ENCODE peak calls at places on chromosomes 13 and 19, in six cellular contexts. One of them, this sample, is unnamed.

GRCh38 chr19:32097620-32098019 is 247.8 kb upstream of the ZNF507 start:
- DNase-seq in GM12892: no peak
- DNase-seq in K562: no peak
- DNase-seq in GM12878: no peak
- DNase-seq in H1: no peak
- DNase-seq in HepG2: no peak
- DNase-seq in this sample: no peak

GRCh38 chr19:2477141-2477710 is 1.3 kb downstream of the GADD45B start:
- DNase-seq in GM12892: no peak
- DNase-seq in K562: no peak
- DNase-seq in GM12878: no peak
- DNase-seq in H1: peak
- DNase-seq in HepG2: no peak
- DNase-seq in this sample: no peak

GRCh38 chr13:99605417-99606321 is 104.4 kb downstream of the TM9SF2 start:
- DNase-seq in GM12892: peak
- DNase-seq in K562: peak
- DNase-seq in GM12878: no peak
- DNase-seq in H1: peak
- DNase-seq in HepG2: peak
- DNase-seq in this sample: peak

GRCh38 chr19:48955308-48955958 is 758 bp downstream of the BAX start:
- DNase-seq in GM12892: no peak
- DNase-seq in K562: no peak
- DNase-seq in GM12878: no peak
- DNase-seq in H1: no peak
- DNase-seq in HepG2: no peak
- DNase-seq in this sample: no peak

GRCh38 chr13:110392510-110393233 is 85.6 kb downstream of the COL4A2 start:
- DNase-seq in GM12892: no peak
- DNase-seq in K562: no peak
- DNase-seq in GM12878: no peak
- DNase-seq in H1: no peak
- DNase-seq in HepG2: no peak
- DNase-seq in this sample: no peak

GRCh38 chr13:37369618-37370017 is 228.9 kb downstream of the POSTN start:
- DNase-seq in GM12892: no peak
- DNase-seq in K562: no peak
- DNase-seq in GM12878: no peak
- DNase-seq in H1: no peak
- DNase-seq in HepG2: no peak
- DNase-seq in this sample: no peak

GRCh38 chr19:43525836-43526771 is 897 bp downstream of the ETHE1 start:
- DNase-seq in GM12892: no peak
- DNase-seq in K562: peak
- DNase-seq in GM12878: no peak
- DNase-seq in H1: peak
- DNase-seq in HepG2: no peak
- DNase-seq in this sample: no peak

GRCh38 chr13:25688524-25688923 is 316.8 kb downstream of the ATP8A2 start:
- DNase-seq in GM12892: no peak
- DNase-seq in K562: no peak
- DNase-seq in GM12878: no peak
- DNase-seq in H1: no peak
- DNase-seq in HepG2: no peak
- DNase-seq in this sample: no peak

GRCh38 chr19:30360378-30361106 is 11.6 kb upstream of the ZNF536 start:
- DNase-seq in GM12892: no peak
- DNase-seq in K562: no peak
- DNase-seq in GM12878: no peak
- DNase-seq in H1: no peak
- DNase-seq in HepG2: no peak
- DNase-seq in this sample: no peak

GRCh38 chr19:1252818-1253513 is 4.6 kb downstream of the MIDN start:
- DNase-seq in GM12892: no peak
- DNase-seq in K562: no peak
- DNase-seq in GM12878: no peak
- DNase-seq in H1: no peak
- DNase-seq in HepG2: peak
- DNase-seq in this sample: no peak

GRCh38 chr13:31031482-31031881 is 99.0 kb downstream of the TEX26 start:
- DNase-seq in GM12892: no peak
- DNase-seq in K562: no peak
- DNase-seq in GM12878: no peak
- DNase-seq in H1: no peak
- DNase-seq in HepG2: peak
- DNase-seq in this sample: no peak

GRCh38 chr13:30572859-30573275 is 44.9 kb upstream of the USPL1 start:
- DNase-seq in GM12892: no peak
- DNase-seq in K562: no peak
- DNase-seq in GM12878: peak
- DNase-seq in H1: no peak
- DNase-seq in HepG2: peak
- DNase-seq in this sample: no peak

GRCh38 chr19:11414544-11414943 is 4.6 kb downstream of the RGL3 start:
- DNase-seq in GM12892: no peak
- DNase-seq in K562: no peak
- DNase-seq in GM12878: no peak
- DNase-seq in H1: no peak
- DNase-seq in HepG2: no peak
- DNase-seq in this sample: no peak

GRCh38 chr13:84951128-84951527 is 848.1 kb downstream of the SLITRK6 start:
- DNase-seq in GM12892: no peak
- DNase-seq in K562: no peak
- DNase-seq in GM12878: no peak
- DNase-seq in H1: no peak
- DNase-seq in HepG2: no peak
- DNase-seq in this sample: no peak

GRCh38 chr19:40807147-40808020 is 8.4 kb downstream of the EGLN2 start:
- DNase-seq in GM12892: no peak
- DNase-seq in K562: peak
- DNase-seq in GM12878: no peak
- DNase-seq in H1: peak
- DNase-seq in HepG2: peak
- DNase-seq in this sample: no peak

GRCh38 chr19:9323557-9323918 is 441 bp upstream of the ZNF559 start:
- DNase-seq in GM12892: no peak
- DNase-seq in K562: peak
- DNase-seq in GM12878: peak
- DNase-seq in H1: no peak
- DNase-seq in HepG2: peak
- DNase-seq in this sample: peak

GRCh38 chr19:46859637-46860124 is 1.1 kb upstream of the ARHGAP35 start:
- DNase-seq in GM12892: no peak
- DNase-seq in K562: peak
- DNase-seq in GM12878: no peak
- DNase-seq in H1: no peak
- DNase-seq in HepG2: peak
- DNase-seq in this sample: no peak

GRCh38 chr13:59532405-59532804 is 631.3 kb downstream of the DIAPH3 start:
- DNase-seq in GM12892: no peak
- DNase-seq in K562: no peak
- DNase-seq in GM12878: no peak
- DNase-seq in H1: no peak
- DNase-seq in HepG2: no peak
- DNase-seq in this sample: no peak

GRCh38 chr13:100521912-100522490 is 66.6 kb downstream of the GGACT start:
- DNase-seq in GM12892: no peak
- DNase-seq in K562: no peak
- DNase-seq in GM12878: no peak
- DNase-seq in H1: no peak
- DNase-seq in HepG2: no peak
- DNase-seq in this sample: no peak

DNA sequence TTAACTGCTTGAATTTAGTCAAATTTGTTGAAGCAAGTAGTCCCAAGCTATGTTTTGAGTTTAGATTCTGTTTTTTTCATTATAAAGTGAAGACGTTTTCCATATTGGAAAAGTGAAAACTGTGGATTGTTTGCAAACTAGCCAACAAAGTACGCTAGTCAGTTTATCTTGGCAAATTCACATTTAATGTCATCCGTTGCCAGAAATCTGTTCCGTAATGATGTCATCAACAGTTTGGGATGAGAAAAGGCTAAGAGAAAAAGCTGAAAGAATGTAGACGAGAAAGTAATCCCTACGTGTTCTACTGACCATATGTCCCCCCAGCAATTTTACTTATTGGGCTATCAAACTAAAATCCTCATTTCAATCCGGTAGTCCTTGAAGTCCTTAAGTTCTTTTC is 419.6 kb downstream of the GPC6 start:
- DNase-seq in GM12892: no peak
- DNase-seq in K562: no peak
- DNase-seq in GM12878: no peak
- DNase-seq in H1: no peak
- DNase-seq in HepG2: no peak
- DNase-seq in this sample: no peak
- TF ChIP-seq TAF1 in GM12892: no peak
- TF ChIP-seq TAF1 in K562: no peak
- TF ChIP-seq TAF1 in GM12878: no peak
- TF ChIP-seq TAF1 in H1: no peak
- TF ChIP-seq TAF1 in HepG2: no peak
- TF ChIP-seq TAF1 in this sample: no peak

GRCh38 chr19:39372047-39372802 is 18.7 kb downstream of the PAF1 start:
- DNase-seq in GM12892: no peak
- DNase-seq in K562: no peak
- DNase-seq in GM12878: no peak
- DNase-seq in H1: no peak
- DNase-seq in HepG2: no peak
- DNase-seq in this sample: no peak
- TF ChIP-seq POLR2AphosphoS5 in GM12892: no peak
- TF ChIP-seq POLR2AphosphoS5 in K562: no peak
- TF ChIP-seq POLR2AphosphoS5 in GM12878: no peak
- TF ChIP-seq POLR2AphosphoS5 in H1: no peak
- TF ChIP-seq POLR2AphosphoS5 in HepG2: no peak
- TF ChIP-seq POLR2AphosphoS5 in this sample: no peak

GRCh38 chr19:55118401-55118991 is 1.1 kb upstream of the PPP1R12C start:
- DNase-seq in GM12892: no peak
- DNase-seq in K562: peak
- DNase-seq in GM12878: no peak
- DNase-seq in H1: peak
- DNase-seq in HepG2: no peak
- DNase-seq in this sample: no peak
- TF ChIP-seq POLR2A in GM12892: no peak
- TF ChIP-seq POLR2A in K562: peak
- TF ChIP-seq POLR2A in GM12878: no peak
- TF ChIP-seq POLR2A in H1: peak
- TF ChIP-seq POLR2A in HepG2: no peak
- TF ChIP-seq POLR2A in this sample: no peak

GRCh38 chr19:38441660-38442348 is 8.3 kb downstream of the RYR1 start:
- DNase-seq in GM12892: no peak
- DNase-seq in K562: peak
- DNase-seq in GM12878: no peak
- DNase-seq in H1: peak
- DNase-seq in HepG2: peak
- DNase-seq in this sample: no peak
- TF ChIP-seq TAF1 in GM12892: no peak
- TF ChIP-seq TAF1 in K562: no peak
- TF ChIP-seq TAF1 in GM12878: no peak
- TF ChIP-seq TAF1 in H1: no peak
- TF ChIP-seq TAF1 in HepG2: no peak
- TF ChIP-seq TAF1 in this sample: no peak

DNA sequence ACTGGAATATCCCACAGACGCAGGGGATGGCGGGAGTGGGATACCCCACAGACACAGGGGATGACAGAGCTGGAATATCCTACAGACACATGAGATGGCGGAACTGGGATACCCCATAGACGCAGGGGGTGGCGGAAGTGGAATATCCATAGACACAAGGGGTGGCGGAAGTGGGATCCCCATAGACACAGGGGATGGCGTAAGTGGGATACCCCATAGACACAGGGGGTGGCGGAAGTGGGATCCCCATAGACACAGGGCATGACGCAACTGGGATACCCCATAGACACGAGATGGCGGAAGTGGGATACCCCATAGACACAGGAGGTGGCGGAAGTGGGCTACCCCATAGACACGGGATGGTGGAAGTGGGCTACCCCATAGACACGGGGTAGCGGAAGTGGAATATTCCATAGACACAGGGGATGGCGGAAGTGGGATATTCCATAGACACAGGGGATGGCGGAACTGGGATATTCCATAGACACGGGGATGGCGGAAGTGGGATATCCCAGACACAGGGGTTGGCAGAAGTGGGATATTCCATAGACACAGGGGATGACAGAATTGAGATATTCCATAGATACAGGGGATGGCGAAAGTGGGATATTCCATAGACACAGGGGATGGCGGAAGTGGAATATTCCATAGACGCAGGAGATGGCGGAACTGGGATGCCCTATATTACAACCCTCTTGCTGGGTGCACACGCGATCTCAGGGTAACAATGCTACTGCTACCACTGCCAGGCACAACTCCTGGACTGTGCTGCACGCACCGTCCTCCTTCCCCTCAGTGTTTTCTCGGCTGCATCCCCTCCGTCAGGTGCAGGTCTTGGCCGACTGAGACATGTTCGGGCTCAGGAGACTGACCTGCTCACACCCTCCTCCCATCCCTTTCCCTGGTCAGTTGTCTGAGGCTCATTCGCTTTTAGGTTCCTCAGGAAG is 28.1 kb downstream of the ZNF787 start:
- DNase-seq in GM12892: no peak
- DNase-seq in K562: no peak
- DNase-seq in GM12878: no peak
- DNase-seq in H1: no peak
- DNase-seq in HepG2: no peak
- DNase-seq in this sample: no peak
- TF ChIP-seq POLR2AphosphoS5 in GM12892: peak
- TF ChIP-seq POLR2AphosphoS5 in K562: no peak
- TF ChIP-seq POLR2AphosphoS5 in GM12878: peak
- TF ChIP-seq POLR2AphosphoS5 in H1: peak
- TF ChIP-seq POLR2AphosphoS5 in HepG2: no peak
- TF ChIP-seq POLR2AphosphoS5 in this sample: peak